ENCODE peak calls at places on chromosomes 1 and 21, in eight cellular contexts. X is IMR-90, T is ovary, B is tibial nerve, M is transverse colon, K is uterus, F is K562, A is HCT116. N is an unnamed sample.

GRCh38 chr1:155979525-155980343 is 1.4 kb upstream of the ARHGEF2 start:
- DNase-seq in F (peak; percentile 85), M (peak; percentile 50), X (no peak), T (no peak), K (peak; percentile 56), A (no peak), B (no peak), N (no peak)

GRCh38 chr1:67840449-67840848 is 7.2 kb upstream of the GNG12 start:
- DNase-seq in M (no peak), X (peak; percentile 94), B (no peak), A (no peak), F (no peak), T (no peak), K (no peak), N (no peak)

GRCh38 chr1:65910432-65910831 is 117.7 kb downstream of the PDE4B start:
- DNase-seq in B (no peak), T (no peak), A (no peak), K (no peak), X (no peak), F (no peak), M (no peak), N (no peak)

GRCh38 chr21:41411449-41412089 is 14.5 kb upstream of the MX1 start:
- DNase-seq in A (no peak), T (no peak), M (peak; percentile 83), B (no peak), F (peak; percentile 17), K (no peak), X (no peak), N (peak; percentile 67)

GRCh38 chr1:9784508-9785133 is 39.1 kb downstream of the CLSTN1 start:
- DNase-seq in M (peak; percentile 72), B (peak; percentile 15), K (no peak), A (peak; percentile 58), T (no peak), F (peak; percentile 79), X (peak; percentile 68), N (no peak)

GRCh38 chr1:30106125-30106524 is 617.3 kb downstream of the MATN1 start:
- DNase-seq in A (no peak), M (peak; percentile 20), B (no peak), X (peak; percentile 18), T (no peak), F (peak; percentile 65), K (peak; percentile 25), N (no peak)

GRCh38 chr1:28591708-28592313 is at the start of gene RAB42:
- DNase-seq in F (peak; percentile 19), K (peak; percentile 38), A (no peak), M (peak; percentile 51), B (peak; percentile 36), T (peak; percentile 56), X (no peak), N (no peak)

GRCh38 chr1:52142220-52143153 is 598 bp downstream of the ZFYVE9 start:
- DNase-seq in B (peak; percentile 19), F (peak; percentile 62), X (peak; percentile 52), A (no peak), M (peak; percentile 36), T (peak; percentile 67), K (peak; percentile 37), N (peak; percentile 88)

GRCh38 chr21:45502006-45502345 is 40.3 kb downstream of the SLC19A1 start:
- DNase-seq in M (no peak), A (no peak), X (no peak), B (no peak), F (no peak), K (peak; percentile 11), T (peak; percentile 29), N (no peak)

DNA sequence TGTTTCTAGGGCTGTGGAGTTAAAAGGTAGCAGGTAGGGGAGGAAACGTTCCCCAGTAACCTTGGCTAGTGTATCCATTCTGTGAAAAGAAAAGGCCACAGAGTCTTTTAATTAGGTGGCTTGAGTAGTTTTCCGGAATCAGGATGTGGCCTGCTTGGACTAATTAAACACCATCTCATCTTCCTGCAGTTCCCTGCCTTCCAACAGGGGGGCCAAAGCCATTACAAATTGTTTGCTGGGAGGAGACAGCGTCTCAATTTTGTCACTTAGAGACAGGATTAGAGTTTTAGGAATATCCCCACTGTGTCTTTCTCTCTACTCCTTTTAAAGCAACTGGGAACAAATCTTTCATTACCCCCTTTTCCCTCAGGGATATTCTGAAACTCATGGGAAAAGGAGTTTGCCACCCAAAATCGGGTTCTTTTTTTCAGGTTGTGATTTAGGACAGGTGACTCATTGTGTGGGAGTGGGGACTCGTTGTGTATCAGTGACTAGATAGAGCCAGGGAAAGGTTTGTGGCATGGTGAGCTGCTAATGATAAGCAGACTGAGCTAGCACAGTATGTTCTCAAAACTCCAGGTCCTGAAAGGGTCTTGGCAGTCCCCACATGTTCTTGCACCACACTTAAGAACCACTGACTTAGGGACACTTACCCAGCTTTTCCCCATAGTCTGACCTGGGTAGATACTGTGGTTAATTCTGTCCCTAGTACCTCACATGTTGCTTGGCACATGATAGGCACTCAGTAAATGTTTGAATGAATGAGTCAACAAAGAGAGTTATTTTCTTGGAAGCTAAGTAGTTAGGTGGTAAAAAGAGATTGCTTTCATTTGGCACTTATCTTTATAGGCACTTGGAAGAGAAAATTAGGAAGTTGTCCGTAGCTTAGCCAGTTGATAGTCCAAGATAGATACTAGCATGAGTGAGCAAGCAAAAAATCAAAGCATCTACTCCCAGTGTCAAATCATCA is 22.5 kb downstream of the INTS3 start:
- DNase-seq in X (no peak), A (no peak), F (peak; percentile 34), M (no peak), K (no peak), B (peak; percentile 59), T (no peak), N (peak; percentile 94)
- TF ChIP-seq CTCF in X (no peak), A (no peak), F (no peak), M (no peak), K (no peak), B (no peak), T (no peak), N (no peak)

DNA sequence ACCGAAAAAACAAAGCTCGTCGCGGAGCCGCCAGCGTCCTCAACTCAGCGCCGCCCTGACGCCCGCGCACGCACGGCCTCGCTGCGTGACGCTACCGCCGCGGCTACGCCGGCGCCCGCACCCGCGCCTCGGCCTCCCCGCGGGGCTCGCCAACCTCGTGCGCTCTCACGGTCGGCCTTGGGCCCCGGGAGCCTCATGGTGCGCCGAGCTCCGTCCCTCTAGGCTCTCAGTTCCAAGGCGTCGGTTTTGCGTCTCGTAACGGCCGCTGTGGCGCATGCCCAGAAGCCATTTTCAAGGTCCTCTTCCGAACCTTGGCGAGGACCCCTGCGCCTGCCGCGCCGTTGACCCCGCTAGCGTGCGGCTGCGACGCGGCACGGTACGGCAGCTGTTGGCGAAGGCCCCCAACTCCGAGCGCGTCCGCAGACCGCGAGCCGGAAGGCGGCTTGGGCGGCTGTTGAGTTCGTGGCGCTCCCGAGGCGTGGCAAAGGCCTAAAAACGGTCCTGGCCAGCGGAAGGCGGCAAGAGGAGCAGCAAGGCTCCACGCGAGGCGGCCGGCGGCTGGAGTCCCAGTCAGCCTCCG is at the start of gene HENMT1:
- DNase-seq in X (peak; percentile 35), T (peak; percentile 84), A (no peak), M (peak; percentile 66), F (no peak), K (peak; percentile 63), B (peak; percentile 23), N (no peak)
- TF ChIP-seq POLR2A in X (no peak), T (no peak), A (no peak), M (peak; percentile 44), F (no peak), K (peak; percentile 23), B (peak; percentile 33), N (no peak)

DNA sequence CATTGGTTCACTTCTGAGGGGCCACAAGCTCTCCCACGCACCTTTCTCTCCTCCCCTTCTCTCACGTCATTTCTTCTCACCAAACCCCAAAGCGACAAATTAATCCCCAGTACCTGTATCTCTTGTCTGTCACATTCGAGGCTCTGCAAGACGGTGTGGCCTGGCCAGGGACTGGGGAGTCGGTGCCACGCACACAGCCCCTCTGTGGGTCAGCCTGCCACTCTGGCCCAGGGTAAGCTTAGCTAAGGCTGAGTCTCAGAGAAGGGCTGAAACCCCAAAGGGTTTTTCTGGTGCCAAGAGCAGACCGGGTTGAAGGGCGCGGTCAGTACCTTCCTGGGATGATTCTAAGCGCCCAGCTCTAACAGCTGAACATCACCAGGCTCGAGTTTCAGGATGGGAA is 34.2 kb upstream of the ZBTB40 start:
- DNase-seq in F (no peak), M (no peak), K (no peak), X (no peak), A (no peak), B (no peak), T (no peak), N (no peak)
- TF ChIP-seq CTCF in F (no peak), M (no peak), K (no peak), X (no peak), A (no peak), B (no peak), T (no peak), N (no peak)

GRCh38 chr1:200299571-200299970 is 110.3 kb downstream of the ZNF281 start:
- DNase-seq in B (no peak), M (no peak), T (no peak), F (no peak), A (no peak), K (no peak), X (no peak), N (no peak)

GRCh38 chr1:200302893-200303250 is 107.0 kb downstream of the ZNF281 start:
- DNase-seq in M (no peak), F (no peak), T (no peak), B (no peak), K (no peak), A (no peak), X (no peak), N (no peak)

GRCh38 chr1:200304146-200304545 is 105.7 kb downstream of the ZNF281 start:
- DNase-seq in A (no peak), B (no peak), M (no peak), X (no peak), K (no peak), F (no peak), T (no peak), N (no peak)

GRCh38 chr1:200301152-200301551 is 108.7 kb downstream of the ZNF281 start:
- DNase-seq in X (no peak), K (no peak), T (no peak), M (no peak), F (no peak), B (no peak), A (no peak), N (no peak)

GRCh38 chr1:200302192-200302892 is 107.5 kb downstream of the ZNF281 start:
- DNase-seq in B (no peak), A (no peak), X (peak; percentile 47), M (peak; percentile 51), F (no peak), K (no peak), T (no peak), N (no peak)
- TF ChIP-seq POLR2A in B (no peak), A (no peak), X (no peak), M (no peak), F (no peak), K (no peak), T (no peak), N (no peak)

DNA sequence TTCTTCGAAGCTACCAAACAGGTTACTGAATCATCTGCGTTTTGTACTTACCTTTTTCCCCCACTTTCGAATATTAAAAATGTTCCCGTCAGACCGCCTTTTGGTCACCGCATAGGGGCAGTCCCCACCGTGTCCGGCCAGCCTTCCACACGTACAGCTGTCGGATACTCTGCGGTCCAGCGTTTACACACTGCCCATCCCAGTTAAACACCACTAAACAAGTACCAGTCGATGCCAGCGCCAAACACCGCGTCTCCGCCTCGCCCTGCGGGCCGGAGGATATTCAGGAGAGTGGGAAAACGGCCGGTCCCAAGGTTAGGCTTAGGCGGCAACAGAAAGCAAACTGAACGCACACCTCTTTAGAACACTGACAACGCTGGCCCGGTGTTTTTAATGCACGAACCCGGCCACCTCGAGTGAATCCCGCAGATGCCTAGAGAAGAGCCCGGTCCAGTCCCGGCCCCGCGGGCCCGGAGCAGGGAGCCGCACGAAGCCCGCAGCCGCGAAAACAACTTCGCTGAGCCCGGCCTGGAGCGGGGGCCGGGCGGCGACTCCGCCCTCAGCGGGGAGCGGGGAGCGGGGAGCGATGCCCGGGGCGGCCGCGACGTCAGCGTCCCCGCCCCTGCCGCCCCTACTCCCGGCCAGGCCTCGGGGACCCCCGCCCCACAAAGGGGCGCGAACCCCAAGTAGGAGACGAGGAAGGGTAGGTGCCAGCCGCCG is 730 bp upstream of the PHF13 start:
- DNase-seq in T (no peak), X (peak; percentile 39), M (peak; percentile 69), F (peak; percentile 71), A (no peak), B (peak; percentile 44), K (no peak), N (no peak)
- TF ChIP-seq CTCF in T (no peak), X (peak; percentile 3), M (no peak), F (peak; percentile 25), A (no peak), B (no peak), K (no peak), N (no peak)